ENCODE peak calls at places on chromosome 15, in four cellular contexts. One of them, this sample, is unnamed.

GRCh38 chr15:42605281-42605744 is 29.9 kb downstream of the STARD9 start:
- DNase-seq in GM12878: peak; percentile 59
- DNase-seq in HepG2: no peak
- DNase-seq in K562: no peak
- DNase-seq in this sample: no peak

GRCh38 chr15:31402511-31403056 is 75.9 kb downstream of the KLF13 start:
- DNase-seq in K562: no peak
- DNase-seq in GM12878: no peak
- DNase-seq in HepG2: no peak
- DNase-seq in this sample: no peak

GRCh38 chr15:73799466-73799865 is 46.3 kb upstream of the INSYN1 start:
- DNase-seq in GM12878: no peak
- DNase-seq in K562: no peak
- DNase-seq in HepG2: no peak
- DNase-seq in this sample: no peak

GRCh38 chr15:90895571-90896117 is 7.5 kb upstream of the MAN2A2 start:
- DNase-seq in HepG2: no peak
- DNase-seq in GM12878: no peak
- DNase-seq in K562: peak; percentile 48
- DNase-seq in this sample: no peak

GRCh38 chr15:46329876-46330275 is 695.0 kb downstream of the SQOR start:
- DNase-seq in HepG2: no peak
- DNase-seq in K562: no peak
- DNase-seq in GM12878: no peak
- DNase-seq in this sample: no peak

GRCh38 chr15:70617076-70617910 is 146.1 kb downstream of the UACA start:
- DNase-seq in GM12878: no peak
- DNase-seq in K562: no peak
- DNase-seq in HepG2: peak; percentile 98
- DNase-seq in this sample: no peak

GRCh38 chr15:61720197-61720596 is 340.1 kb downstream of the VPS13C start:
- DNase-seq in K562: no peak
- DNase-seq in HepG2: no peak
- DNase-seq in GM12878: no peak
- DNase-seq in this sample: no peak

GRCh38 chr15:62483817-62484216 is 318.7 kb upstream of the C2CD4B start:
- DNase-seq in GM12878: no peak
- DNase-seq in K562: no peak
- DNase-seq in HepG2: no peak
- DNase-seq in this sample: no peak

GRCh38 chr15:80325206-80325605 is 73.2 kb upstream of the CTXND1 start:
- DNase-seq in GM12878: no peak
- DNase-seq in K562: no peak
- DNase-seq in HepG2: no peak
- DNase-seq in this sample: no peak

GRCh38 chr15:36591534-36592411 is 12.3 kb downstream of the CDIN1 start:
- DNase-seq in K562: no peak
- DNase-seq in HepG2: no peak
- DNase-seq in GM12878: no peak
- DNase-seq in this sample: no peak

GRCh38 chr15:63019539-63020109 is 22.9 kb upstream of the TPM1 start:
- DNase-seq in K562: no peak
- DNase-seq in GM12878: no peak
- DNase-seq in HepG2: peak; percentile 50
- DNase-seq in this sample: no peak

GRCh38 chr15:41568350-41569017 is 9.5 kb downstream of the TYRO3 start:
- DNase-seq in K562: peak; percentile 53
- DNase-seq in GM12878: no peak
- DNase-seq in HepG2: peak; percentile 98
- DNase-seq in this sample: peak; percentile 80

GRCh38 chr15:34102175-34102925 is 467 bp downstream of the PGBD4 start:
- DNase-seq in GM12878: no peak
- DNase-seq in K562: no peak
- DNase-seq in HepG2: no peak
- DNase-seq in this sample: no peak

GRCh38 chr15:61989698-61990097 is 70.5 kb downstream of the VPS13C start:
- DNase-seq in HepG2: no peak
- DNase-seq in GM12878: no peak
- DNase-seq in K562: no peak
- DNase-seq in this sample: no peak

GRCh38 chr15:41633609-41634008 is 26.6 kb upstream of the MGA start:
- DNase-seq in HepG2: no peak
- DNase-seq in GM12878: no peak
- DNase-seq in K562: no peak
- DNase-seq in this sample: no peak

GRCh38 chr15:41153733-41154132 is 37.7 kb upstream of the INO80 start:
- DNase-seq in HepG2: no peak
- DNase-seq in GM12878: no peak
- DNase-seq in K562: no peak
- DNase-seq in this sample: no peak

GRCh38 chr15:32790352-32790999 is 72.7 kb downstream of the GREM1 start:
- DNase-seq in K562: no peak
- DNase-seq in GM12878: no peak
- DNase-seq in HepG2: peak; percentile 24
- DNase-seq in this sample: no peak

GRCh38 chr15:51775967-51776816 is 24.8 kb downstream of the TMOD2 start:
- DNase-seq in K562: peak; percentile 47
- DNase-seq in HepG2: peak; percentile 58
- DNase-seq in GM12878: peak; percentile 30
- DNase-seq in this sample: peak; percentile 71

GRCh38 chr15:74552761-74553441 is 11.9 kb downstream of the ARID3B start:
- DNase-seq in HepG2: no peak
- DNase-seq in GM12878: no peak
- DNase-seq in K562: no peak
- DNase-seq in this sample: no peak

GRCh38 chr15:37059051-37059450 is 41.3 kb downstream of the MEIS2 start:
- DNase-seq in GM12878: no peak
- DNase-seq in HepG2: no peak
- DNase-seq in K562: no peak
- DNase-seq in this sample: no peak

GRCh38 chr15:65370885-65371284 is 6.9 kb downstream of the IGDCC3 start:
- DNase-seq in GM12878: no peak
- DNase-seq in K562: no peak
- DNase-seq in HepG2: no peak
- DNase-seq in this sample: no peak

GRCh38 chr15:78223396-78224023 is 10.9 kb downstream of the ACSBG1 start:
- DNase-seq in GM12878: no peak
- DNase-seq in HepG2: no peak
- DNase-seq in K562: no peak
- DNase-seq in this sample: no peak

GRCh38 chr15:40070166-40070557 is 31.2 kb upstream of the SRP14 start:
- DNase-seq in K562: no peak
- DNase-seq in HepG2: no peak
- DNase-seq in GM12878: no peak
- DNase-seq in this sample: no peak

GRCh38 chr15:40992241-40992741 is 39.0 kb downstream of the CHAC1 start:
- DNase-seq in GM12878: no peak
- DNase-seq in HepG2: no peak
- DNase-seq in K562: no peak
- DNase-seq in this sample: no peak

GRCh38 chr15:25185156-25185710 is 230.4 kb downstream of the SNRPN start:
- DNase-seq in GM12878: no peak
- DNase-seq in HepG2: no peak
- DNase-seq in K562: no peak
- DNase-seq in this sample: no peak

GRCh38 chr15:59814409-59814808 is 125.3 kb upstream of the BNIP2 start:
- DNase-seq in GM12878: no peak
- DNase-seq in HepG2: no peak
- DNase-seq in K562: no peak
- DNase-seq in this sample: no peak

GRCh38 chr15:57762302-57762701 is 55.8 kb downstream of the POLR2M start:
- DNase-seq in GM12878: no peak
- DNase-seq in HepG2: no peak
- DNase-seq in K562: no peak
- DNase-seq in this sample: no peak

GRCh38 chr15:100714034-100714748 is 111.8 kb downstream of the ASB7 start:
- DNase-seq in GM12878: no peak
- DNase-seq in K562: no peak
- DNase-seq in HepG2: no peak
- DNase-seq in this sample: no peak

GRCh38 chr15:100716456-100717085 is 114.2 kb downstream of the ASB7 start:
- DNase-seq in HepG2: no peak
- DNase-seq in GM12878: no peak
- DNase-seq in K562: no peak
- DNase-seq in this sample: no peak

GRCh38 chr15:100717596-100717995 is 115.2 kb downstream of the ASB7 start:
- DNase-seq in K562: no peak
- DNase-seq in HepG2: no peak
- DNase-seq in GM12878: no peak
- DNase-seq in this sample: no peak

GRCh38 chr15:100714749-100715342 is 112.5 kb downstream of the ASB7 start:
- DNase-seq in K562: no peak
- DNase-seq in HepG2: no peak
- DNase-seq in GM12878: no peak
- DNase-seq in this sample: peak; percentile 33

DNA sequence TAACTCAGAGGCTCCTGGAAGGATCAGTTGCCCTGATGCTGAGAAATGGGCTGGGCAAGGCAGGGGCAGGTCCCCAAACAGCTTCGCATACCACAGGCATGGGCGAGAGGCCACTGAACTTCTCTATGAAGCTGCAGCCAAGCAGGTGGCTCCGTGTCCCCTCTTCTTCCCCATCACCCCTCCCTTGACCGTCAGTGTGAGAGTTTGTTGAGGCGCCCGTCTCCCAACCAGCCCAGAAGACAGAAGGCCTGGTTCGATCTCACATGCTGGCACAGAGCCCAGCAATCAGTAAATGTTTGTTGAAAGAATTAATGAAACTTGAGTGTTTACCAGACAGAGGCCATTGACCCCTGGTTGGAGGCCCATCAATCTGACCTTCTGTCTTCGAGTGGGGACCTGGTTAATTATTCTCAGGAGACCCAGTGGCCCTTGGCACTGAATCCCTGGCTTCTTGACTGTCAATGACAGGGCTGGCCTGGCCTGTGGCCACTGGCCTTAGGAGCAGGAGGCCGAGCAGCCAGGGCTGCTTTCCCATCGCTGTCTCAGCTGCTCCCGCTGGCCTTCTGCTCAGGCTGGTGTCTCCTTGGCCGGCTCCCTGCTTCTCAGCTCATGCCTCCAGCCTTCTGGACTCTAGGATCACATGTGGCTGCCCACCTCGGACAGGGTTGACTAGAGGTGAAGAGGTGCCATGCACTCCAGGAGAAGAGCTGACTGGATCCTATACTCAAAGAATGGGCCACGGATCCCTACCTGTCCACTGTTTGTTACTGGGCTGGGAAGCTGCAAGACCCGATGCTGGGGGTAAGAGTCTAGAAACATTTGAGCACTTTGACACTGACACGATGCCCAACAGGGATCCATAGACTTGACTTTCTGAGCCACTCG is 113.4 kb downstream of the ASB7 start:
- DNase-seq in GM12878: no peak
- DNase-seq in HepG2: peak; percentile 94
- DNase-seq in K562: no peak
- DNase-seq in this sample: peak; percentile 29
- TF ChIP-seq CBX5 in GM12878: no peak
- TF ChIP-seq CBX5 in HepG2: no peak
- TF ChIP-seq CBX5 in K562: no peak
- TF ChIP-seq CBX5 in this sample: no peak

GRCh38 chr15:94951538-94951937 is 720.2 kb downstream of the MCTP2 start:
- DNase-seq in K562: no peak
- DNase-seq in HepG2: no peak
- DNase-seq in GM12878: no peak
- DNase-seq in this sample: no peak
- TF ChIP-seq CBX5 in K562: no peak
- TF ChIP-seq CBX5 in HepG2: no peak
- TF ChIP-seq CBX5 in GM12878: no peak
- TF ChIP-seq CBX5 in this sample: no peak

GRCh38 chr15:81889480-81889871 is 156.3 kb downstream of the MEX3B start:
- DNase-seq in K562: no peak
- DNase-seq in GM12878: no peak
- DNase-seq in HepG2: no peak
- DNase-seq in this sample: no peak

GRCh38 chr15:81890496-81890895 is 155.3 kb downstream of the MEX3B start:
- DNase-seq in HepG2: no peak
- DNase-seq in GM12878: no peak
- DNase-seq in K562: no peak
- DNase-seq in this sample: no peak

GRCh38 chr15:81886586-81886985 is 159.2 kb downstream of the MEX3B start:
- DNase-seq in HepG2: no peak
- DNase-seq in GM12878: no peak
- DNase-seq in K562: no peak
- DNase-seq in this sample: no peak

GRCh38 chr15:81887913-81888312 is 157.9 kb downstream of the MEX3B start:
- DNase-seq in GM12878: no peak
- DNase-seq in HepG2: no peak
- DNase-seq in K562: no peak
- DNase-seq in this sample: no peak

GRCh38 chr15:81888748-81889479 is 156.9 kb downstream of the MEX3B start:
- DNase-seq in GM12878: no peak
- DNase-seq in HepG2: no peak
- DNase-seq in K562: no peak
- DNase-seq in this sample: no peak
- TF ChIP-seq CBX5 in GM12878: no peak
- TF ChIP-seq CBX5 in HepG2: no peak
- TF ChIP-seq CBX5 in K562: no peak
- TF ChIP-seq CBX5 in this sample: no peak

GRCh38 chr15:85755471-85755870 is 39.3 kb downstream of the KLHL25 start:
- DNase-seq in GM12878: no peak
- DNase-seq in K562: no peak
- DNase-seq in HepG2: no peak
- DNase-seq in this sample: no peak
- TF ChIP-seq CBX5 in GM12878: no peak
- TF ChIP-seq CBX5 in K562: no peak
- TF ChIP-seq CBX5 in HepG2: no peak
- TF ChIP-seq CBX5 in this sample: no peak

DNA sequence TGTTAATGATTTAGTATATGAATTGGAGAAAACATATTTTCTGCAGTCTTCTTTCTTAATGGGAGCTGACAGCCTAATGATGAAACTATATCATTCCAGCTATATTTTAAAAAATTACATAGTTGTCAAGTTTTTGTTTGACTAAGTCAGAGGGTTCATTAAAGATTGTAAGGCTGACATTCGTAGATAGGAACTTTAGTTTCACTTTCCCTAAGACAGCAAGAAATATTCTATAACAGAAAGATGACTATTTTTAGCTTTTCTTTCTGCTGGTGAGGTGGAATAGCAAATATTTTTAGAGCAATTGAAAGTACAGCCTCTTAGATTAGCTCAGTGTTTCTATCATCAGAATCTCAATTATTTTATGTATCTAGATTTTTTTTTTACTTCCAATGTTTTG is 60.2 kb downstream of the PIAS1 start:
- DNase-seq in K562: no peak
- DNase-seq in GM12878: no peak
- DNase-seq in HepG2: no peak
- DNase-seq in this sample: no peak
- TF ChIP-seq CBX5 in K562: no peak
- TF ChIP-seq CBX5 in GM12878: no peak
- TF ChIP-seq CBX5 in HepG2: no peak
- TF ChIP-seq CBX5 in this sample: no peak

GRCh38 chr15:49045691-49046112 is 544 bp downstream of the SECISBP2L start:
- DNase-seq in K562: no peak
- DNase-seq in GM12878: peak; percentile 48
- DNase-seq in HepG2: peak; percentile 28
- DNase-seq in this sample: no peak
- TF ChIP-seq CBX5 in K562: no peak
- TF ChIP-seq CBX5 in GM12878: no peak
- TF ChIP-seq CBX5 in HepG2: no peak
- TF ChIP-seq CBX5 in this sample: no peak